ENCODE peak calls at places on chromosome 15, in four cellular contexts. F is A549, Q is HepG2, V is H1. R is an unnamed sample.

GRCh38 chr15:65910341-65910740 is 41.0 kb downstream of the RAB11A start:
- DNase-seq in F (no peak), Q (no peak), V (no peak), R (no peak)

GRCh38 chr15:26864664-26865191 is 2.1 kb upstream of the GABRA5 start:
- DNase-seq in F (peak), Q (no peak), V (peak), R (peak)

GRCh38 chr15:56484284-56484683 is 19.3 kb upstream of the MNS1 start:
- DNase-seq in F (no peak), Q (no peak), V (no peak), R (no peak)

GRCh38 chr15:26087395-26087794 is 224.3 kb upstream of the ATP10A start:
- DNase-seq in F (no peak), Q (no peak), V (no peak), R (no peak)

GRCh38 chr15:75704263-75704615 is 8.4 kb downstream of the CSPG4 start:
- DNase-seq in F (no peak), Q (no peak), V (no peak), R (no peak)

GRCh38 chr15:96500491-96500890 is 170.0 kb downstream of the NR2F2 start:
- DNase-seq in F (no peak), Q (no peak), V (no peak), R (no peak)

GRCh38 chr15:60589728-60590127 is 110.8 kb upstream of the ICE2 start:
- DNase-seq in F (no peak), Q (no peak), V (no peak), R (no peak)

GRCh38 chr15:82263350-82263749 is 732 bp downstream of the SAXO2 start:
- DNase-seq in F (peak), Q (peak), V (no peak), R (no peak)

GRCh38 chr15:57384024-57384423 is 7.7 kb downstream of the CGNL1 start:
- DNase-seq in F (no peak), Q (no peak), V (no peak), R (no peak)

GRCh38 chr15:70788114-70789049 is 25.0 kb upstream of the UACA start:
- DNase-seq in F (peak), Q (peak), V (no peak), R (no peak)

GRCh38 chr15:70248116-70249025 is 150.7 kb upstream of the TLE3 start:
- DNase-seq in F (no peak), Q (no peak), V (no peak), R (no peak)

GRCh38 chr15:99249270-99249817 is at the start of gene TTC23:
- DNase-seq in F (peak), Q (peak), V (peak), R (peak)

GRCh38 chr15:92954578-92954977 is 54.5 kb downstream of the CHD2 start:
- DNase-seq in F (no peak), Q (peak), V (no peak), R (peak)

GRCh38 chr15:68608206-68608843 is 29.5 kb downstream of the CORO2B start:
- DNase-seq in F (no peak), Q (no peak), V (no peak), R (no peak)
- TF ChIP-seq RFX5 in F (no peak), Q (no peak), V (no peak), R (no peak)

GRCh38 chr15:73841756-73842590 is 31.4 kb upstream of the TBC1D21 start:
- DNase-seq in F (no peak), Q (no peak), V (no peak), R (no peak)
- TF ChIP-seq RNF2 in F (no peak), Q (no peak), V (no peak), R (no peak)

GRCh38 chr15:80266113-80266512 is 14.1 kb upstream of the CTXND1 start:
- DNase-seq in F (no peak), Q (no peak), V (no peak), R (no peak)

GRCh38 chr15:80265021-80265420 is 13.0 kb upstream of the CTXND1 start:
- DNase-seq in F (no peak), Q (no peak), V (no peak), R (no peak)

GRCh38 chr15:80260566-80260965 is 8.6 kb upstream of the CTXND1 start:
- DNase-seq in F (no peak), Q (no peak), V (no peak), R (no peak)

GRCh38 chr15:80266745-80267144 is 14.7 kb upstream of the CTXND1 start:
- DNase-seq in F (no peak), Q (no peak), V (no peak), R (no peak)

GRCh38 chr15:80264031-80264430 is 12.0 kb upstream of the CTXND1 start:
- DNase-seq in F (no peak), Q (no peak), V (no peak), R (peak)
- TF ChIP-seq RFX5 in F (no peak), Q (no peak), V (no peak), R (no peak)

GRCh38 chr15:48501208-48501607 is 144.3 kb downstream of the FBN1 start:
- DNase-seq in F (no peak), Q (no peak), V (no peak), R (no peak)

GRCh38 chr15:48500595-48500994 is 144.9 kb downstream of the FBN1 start:
- DNase-seq in F (no peak), Q (no peak), V (no peak), R (no peak)

GRCh38 chr15:48494646-48495045 is 150.9 kb downstream of the FBN1 start:
- DNase-seq in F (no peak), Q (no peak), V (no peak), R (no peak)

GRCh38 chr15:48499978-48500377 is 145.5 kb downstream of the FBN1 start:
- DNase-seq in F (no peak), Q (no peak), V (no peak), R (no peak)

DNA sequence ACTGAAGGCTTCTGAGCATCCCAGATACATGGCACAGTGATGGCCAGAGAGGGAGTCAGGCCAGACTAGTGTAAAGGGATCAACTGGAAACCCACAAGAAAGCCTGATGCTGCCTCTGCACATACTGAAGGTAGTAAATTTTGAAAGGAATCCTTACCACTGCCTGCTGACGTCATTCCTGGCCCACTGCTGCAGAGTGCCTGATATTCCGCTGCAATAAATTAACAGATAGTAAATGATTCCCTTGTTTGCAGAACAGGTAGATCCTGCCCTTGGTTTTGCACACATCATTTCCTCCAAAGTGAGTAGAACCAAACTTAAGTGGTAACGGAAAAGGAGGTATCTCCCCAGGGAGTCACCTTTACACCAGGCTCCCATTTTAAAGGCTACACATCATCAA is 146.7 kb downstream of the FBN1 start:
- DNase-seq in F (no peak), Q (no peak), V (no peak), R (no peak)
- TF ChIP-seq RNF2 in F (no peak), Q (no peak), V (no peak), R (no peak)

R was measured in K562.